ENCODE peak calls at places on chromosomes 12 and 14, in nine cellular contexts. One of them, this sample, is unnamed.

GRCh38 chr12:106090586-106091411 is 48.0 kb downstream of the NUAK1 start:
- DNase-seq in amygdala: no peak
- DNase-seq in effector CD4-positive, alpha-beta T cell: no peak
- DNase-seq in KG1: no peak
- DNase-seq in skeletal muscle cell: no peak
- DNase-seq in ovary: peak; percentile 36
- DNase-seq in naive thymus-derived CD4-positive, alpha-beta T cell: no peak
- DNase-seq in cardiac fibroblast: peak; percentile 68
- DNase-seq in GM04504: peak; percentile 70
- DNase-seq in this sample: peak; percentile 38

GRCh38 chr14:104096751-104097700 is 11.5 kb downstream of the ASPG start:
- DNase-seq in ovary: no peak
- DNase-seq in cardiac fibroblast: no peak
- DNase-seq in naive thymus-derived CD4-positive, alpha-beta T cell: no peak
- DNase-seq in skeletal muscle cell: no peak
- DNase-seq in KG1: no peak
- DNase-seq in GM04504: no peak
- DNase-seq in amygdala: no peak
- DNase-seq in effector CD4-positive, alpha-beta T cell: no peak
- DNase-seq in this sample: no peak

GRCh38 chr12:77685112-77685511 is 145.6 kb upstream of the NAV3 start:
- DNase-seq in effector CD4-positive, alpha-beta T cell: no peak
- DNase-seq in amygdala: no peak
- DNase-seq in ovary: peak; percentile 55
- DNase-seq in KG1: peak; percentile 64
- DNase-seq in cardiac fibroblast: peak; percentile 85
- DNase-seq in GM04504: peak; percentile 54
- DNase-seq in skeletal muscle cell: peak; percentile 54
- DNase-seq in naive thymus-derived CD4-positive, alpha-beta T cell: no peak
- DNase-seq in this sample: peak; percentile 84

GRCh38 chr12:26318661-26319068 is 123.3 kb downstream of the SSPN start:
- DNase-seq in GM04504: no peak
- DNase-seq in effector CD4-positive, alpha-beta T cell: no peak
- DNase-seq in KG1: no peak
- DNase-seq in ovary: peak; percentile 82
- DNase-seq in cardiac fibroblast: peak; percentile 84
- DNase-seq in amygdala: no peak
- DNase-seq in skeletal muscle cell: peak; percentile 78
- DNase-seq in naive thymus-derived CD4-positive, alpha-beta T cell: no peak
- DNase-seq in this sample: peak; percentile 61

GRCh38 chr12:85725991-85726390 is 110.2 kb downstream of the RASSF9 start:
- DNase-seq in naive thymus-derived CD4-positive, alpha-beta T cell: no peak
- DNase-seq in amygdala: no peak
- DNase-seq in GM04504: no peak
- DNase-seq in cardiac fibroblast: peak; percentile 35
- DNase-seq in KG1: no peak
- DNase-seq in ovary: no peak
- DNase-seq in skeletal muscle cell: no peak
- DNase-seq in effector CD4-positive, alpha-beta T cell: no peak
- DNase-seq in this sample: no peak

GRCh38 chr14:42715316-42715715 is 1108.6 kb downstream of the LRFN5 start:
- DNase-seq in skeletal muscle cell: no peak
- DNase-seq in cardiac fibroblast: peak; percentile 60
- DNase-seq in effector CD4-positive, alpha-beta T cell: no peak
- DNase-seq in KG1: no peak
- DNase-seq in ovary: no peak
- DNase-seq in naive thymus-derived CD4-positive, alpha-beta T cell: no peak
- DNase-seq in GM04504: no peak
- DNase-seq in amygdala: no peak
- DNase-seq in this sample: no peak

GRCh38 chr12:8987589-8988205 is 1.6 kb upstream of the KLRG1 start:
- DNase-seq in skeletal muscle cell: no peak
- DNase-seq in effector CD4-positive, alpha-beta T cell: no peak
- DNase-seq in naive thymus-derived CD4-positive, alpha-beta T cell: no peak
- DNase-seq in amygdala: no peak
- DNase-seq in cardiac fibroblast: no peak
- DNase-seq in GM04504: no peak
- DNase-seq in ovary: no peak
- DNase-seq in KG1: no peak
- DNase-seq in this sample: no peak

GRCh38 chr14:91835920-91836843 is 31.2 kb downstream of the TC2N start:
- DNase-seq in skeletal muscle cell: no peak
- DNase-seq in amygdala: no peak
- DNase-seq in KG1: no peak
- DNase-seq in GM04504: no peak
- DNase-seq in ovary: peak; percentile 71
- DNase-seq in naive thymus-derived CD4-positive, alpha-beta T cell: peak; percentile 78
- DNase-seq in effector CD4-positive, alpha-beta T cell: peak; percentile 91
- DNase-seq in cardiac fibroblast: no peak
- DNase-seq in this sample: peak; percentile 96

GRCh38 chr14:88168498-88169165 is 154.4 kb downstream of the KCNK10 start:
- DNase-seq in KG1: peak; percentile 26
- DNase-seq in effector CD4-positive, alpha-beta T cell: peak; percentile 24
- DNase-seq in GM04504: peak; percentile 7
- DNase-seq in ovary: no peak
- DNase-seq in skeletal muscle cell: no peak
- DNase-seq in amygdala: no peak
- DNase-seq in naive thymus-derived CD4-positive, alpha-beta T cell: peak; percentile 47
- DNase-seq in cardiac fibroblast: peak; percentile 56
- DNase-seq in this sample: peak; percentile 44

GRCh38 chr12:63893170-63893569 is 48.7 kb downstream of the SRGAP1 start:
- DNase-seq in cardiac fibroblast: no peak
- DNase-seq in GM04504: no peak
- DNase-seq in amygdala: no peak
- DNase-seq in skeletal muscle cell: no peak
- DNase-seq in naive thymus-derived CD4-positive, alpha-beta T cell: no peak
- DNase-seq in effector CD4-positive, alpha-beta T cell: no peak
- DNase-seq in KG1: no peak
- DNase-seq in ovary: no peak
- DNase-seq in this sample: no peak

GRCh38 chr12:40762072-40762471 is 69.8 kb downstream of the CNTN1 start:
- DNase-seq in skeletal muscle cell: no peak
- DNase-seq in amygdala: no peak
- DNase-seq in effector CD4-positive, alpha-beta T cell: no peak
- DNase-seq in GM04504: no peak
- DNase-seq in KG1: no peak
- DNase-seq in cardiac fibroblast: no peak
- DNase-seq in naive thymus-derived CD4-positive, alpha-beta T cell: no peak
- DNase-seq in ovary: no peak
- DNase-seq in this sample: no peak

GRCh38 chr14:51545396-51545795 is 106.3 kb upstream of the FRMD6 start:
- DNase-seq in KG1: no peak
- DNase-seq in cardiac fibroblast: no peak
- DNase-seq in effector CD4-positive, alpha-beta T cell: no peak
- DNase-seq in GM04504: no peak
- DNase-seq in naive thymus-derived CD4-positive, alpha-beta T cell: no peak
- DNase-seq in amygdala: no peak
- DNase-seq in skeletal muscle cell: no peak
- DNase-seq in ovary: no peak
- DNase-seq in this sample: no peak

GRCh38 chr12:89179983-89180382 is 172.3 kb downstream of the DUSP6 start:
- DNase-seq in GM04504: peak; percentile 84
- DNase-seq in effector CD4-positive, alpha-beta T cell: no peak
- DNase-seq in cardiac fibroblast: peak; percentile 95
- DNase-seq in skeletal muscle cell: peak; percentile 97
- DNase-seq in amygdala: no peak
- DNase-seq in ovary: no peak
- DNase-seq in KG1: no peak
- DNase-seq in naive thymus-derived CD4-positive, alpha-beta T cell: no peak
- DNase-seq in this sample: peak; percentile 30

GRCh38 chr12:63907561-63907960 is 63.1 kb downstream of the SRGAP1 start:
- DNase-seq in naive thymus-derived CD4-positive, alpha-beta T cell: no peak
- DNase-seq in amygdala: no peak
- DNase-seq in GM04504: no peak
- DNase-seq in skeletal muscle cell: no peak
- DNase-seq in effector CD4-positive, alpha-beta T cell: no peak
- DNase-seq in ovary: no peak
- DNase-seq in KG1: no peak
- DNase-seq in cardiac fibroblast: no peak
- DNase-seq in this sample: no peak

GRCh38 chr14:101224356-101225115 is 321.0 kb upstream of the RTL1 start:
- DNase-seq in amygdala: no peak
- DNase-seq in ovary: no peak
- DNase-seq in skeletal muscle cell: no peak
- DNase-seq in GM04504: no peak
- DNase-seq in effector CD4-positive, alpha-beta T cell: no peak
- DNase-seq in KG1: no peak
- DNase-seq in naive thymus-derived CD4-positive, alpha-beta T cell: peak; percentile 2
- DNase-seq in cardiac fibroblast: no peak
- DNase-seq in this sample: peak; percentile 51

GRCh38 chr14:81727243-81727642 is 193.6 kb upstream of the SEL1L start:
- DNase-seq in amygdala: no peak
- DNase-seq in KG1: no peak
- DNase-seq in ovary: no peak
- DNase-seq in GM04504: no peak
- DNase-seq in cardiac fibroblast: no peak
- DNase-seq in effector CD4-positive, alpha-beta T cell: no peak
- DNase-seq in skeletal muscle cell: no peak
- DNase-seq in naive thymus-derived CD4-positive, alpha-beta T cell: no peak
- DNase-seq in this sample: peak; percentile 68

GRCh38 chr14:91367173-91368171 is 50.1 kb downstream of the CCDC88C start:
- DNase-seq in KG1: no peak
- DNase-seq in skeletal muscle cell: no peak
- DNase-seq in naive thymus-derived CD4-positive, alpha-beta T cell: peak; percentile 40
- DNase-seq in cardiac fibroblast: peak; percentile 26
- DNase-seq in ovary: no peak
- DNase-seq in effector CD4-positive, alpha-beta T cell: peak; percentile 86
- DNase-seq in amygdala: no peak
- DNase-seq in GM04504: no peak
- DNase-seq in this sample: peak; percentile 34

GRCh38 chr12:1212529-1212928 is 221.5 kb downstream of the ERC1 start:
- DNase-seq in amygdala: no peak
- DNase-seq in cardiac fibroblast: no peak
- DNase-seq in ovary: no peak
- DNase-seq in effector CD4-positive, alpha-beta T cell: no peak
- DNase-seq in skeletal muscle cell: no peak
- DNase-seq in KG1: no peak
- DNase-seq in naive thymus-derived CD4-positive, alpha-beta T cell: no peak
- DNase-seq in GM04504: no peak
- DNase-seq in this sample: no peak

GRCh38 chr12:74999474-74999873 is 210.2 kb downstream of the KCNC2 start:
- DNase-seq in amygdala: no peak
- DNase-seq in naive thymus-derived CD4-positive, alpha-beta T cell: no peak
- DNase-seq in effector CD4-positive, alpha-beta T cell: no peak
- DNase-seq in skeletal muscle cell: no peak
- DNase-seq in cardiac fibroblast: no peak
- DNase-seq in ovary: no peak
- DNase-seq in GM04504: no peak
- DNase-seq in KG1: no peak
- DNase-seq in this sample: no peak

GRCh38 chr12:103530352-103530751 is 34.6 kb upstream of the C12orf42 start:
- DNase-seq in naive thymus-derived CD4-positive, alpha-beta T cell: no peak
- DNase-seq in KG1: no peak
- DNase-seq in skeletal muscle cell: no peak
- DNase-seq in ovary: no peak
- DNase-seq in GM04504: no peak
- DNase-seq in cardiac fibroblast: no peak
- DNase-seq in amygdala: no peak
- DNase-seq in effector CD4-positive, alpha-beta T cell: no peak
- DNase-seq in this sample: no peak

GRCh38 chr14:92458959-92459478 is 54.6 kb upstream of the RIN3 start:
- DNase-seq in cardiac fibroblast: no peak
- DNase-seq in GM04504: no peak
- DNase-seq in skeletal muscle cell: no peak
- DNase-seq in naive thymus-derived CD4-positive, alpha-beta T cell: no peak
- DNase-seq in effector CD4-positive, alpha-beta T cell: no peak
- DNase-seq in amygdala: no peak
- DNase-seq in ovary: no peak
- DNase-seq in KG1: no peak
- DNase-seq in this sample: no peak

GRCh38 chr14:100533647-100534485 is 53.4 kb downstream of the BEGAIN start:
- DNase-seq in ovary: peak; percentile 33
- DNase-seq in cardiac fibroblast: peak; percentile 23
- DNase-seq in amygdala: no peak
- DNase-seq in GM04504: no peak
- DNase-seq in KG1: no peak
- DNase-seq in naive thymus-derived CD4-positive, alpha-beta T cell: peak; percentile 21
- DNase-seq in skeletal muscle cell: no peak
- DNase-seq in effector CD4-positive, alpha-beta T cell: no peak
- DNase-seq in this sample: no peak

GRCh38 chr12:26629864-26630263 is 203.1 kb downstream of the ITPR2 start:
- DNase-seq in amygdala: no peak
- DNase-seq in cardiac fibroblast: peak; percentile 52
- DNase-seq in effector CD4-positive, alpha-beta T cell: no peak
- DNase-seq in ovary: no peak
- DNase-seq in GM04504: no peak
- DNase-seq in skeletal muscle cell: no peak
- DNase-seq in naive thymus-derived CD4-positive, alpha-beta T cell: no peak
- DNase-seq in KG1: no peak
- DNase-seq in this sample: no peak

GRCh38 chr14:36268957-36269734 is 51.3 kb downstream of the MBIP start:
- DNase-seq in KG1: no peak
- DNase-seq in effector CD4-positive, alpha-beta T cell: no peak
- DNase-seq in amygdala: no peak
- DNase-seq in cardiac fibroblast: no peak
- DNase-seq in naive thymus-derived CD4-positive, alpha-beta T cell: no peak
- DNase-seq in GM04504: no peak
- DNase-seq in ovary: no peak
- DNase-seq in skeletal muscle cell: no peak
- DNase-seq in this sample: no peak

GRCh38 chr14:70663707-70664179 is 22.0 kb downstream of the TTC9 start:
- DNase-seq in amygdala: no peak
- DNase-seq in KG1: no peak
- DNase-seq in naive thymus-derived CD4-positive, alpha-beta T cell: no peak
- DNase-seq in ovary: no peak
- DNase-seq in effector CD4-positive, alpha-beta T cell: no peak
- DNase-seq in skeletal muscle cell: no peak
- DNase-seq in GM04504: no peak
- DNase-seq in cardiac fibroblast: no peak
- DNase-seq in this sample: no peak

GRCh38 chr12:53381739-53382630 is 2.0 kb downstream of the SP1 start:
- DNase-seq in ovary: no peak
- DNase-seq in GM04504: no peak
- DNase-seq in cardiac fibroblast: peak; percentile 83
- DNase-seq in skeletal muscle cell: no peak
- DNase-seq in naive thymus-derived CD4-positive, alpha-beta T cell: peak; percentile 41
- DNase-seq in effector CD4-positive, alpha-beta T cell: peak; percentile 23
- DNase-seq in KG1: no peak
- DNase-seq in amygdala: no peak
- DNase-seq in this sample: peak; percentile 54

GRCh38 chr12:112007945-112008344 is 5.0 kb downstream of the TMEM116 start:
- DNase-seq in amygdala: no peak
- DNase-seq in ovary: no peak
- DNase-seq in cardiac fibroblast: no peak
- DNase-seq in effector CD4-positive, alpha-beta T cell: no peak
- DNase-seq in naive thymus-derived CD4-positive, alpha-beta T cell: no peak
- DNase-seq in GM04504: no peak
- DNase-seq in KG1: no peak
- DNase-seq in skeletal muscle cell: no peak
- DNase-seq in this sample: no peak

GRCh38 chr12:113097716-113098427 is 37.7 kb downstream of the RASAL1 start:
- DNase-seq in amygdala: peak; percentile 66
- DNase-seq in cardiac fibroblast: peak; percentile 51
- DNase-seq in KG1: no peak
- DNase-seq in GM04504: no peak
- DNase-seq in naive thymus-derived CD4-positive, alpha-beta T cell: no peak
- DNase-seq in skeletal muscle cell: no peak
- DNase-seq in effector CD4-positive, alpha-beta T cell: no peak
- DNase-seq in ovary: no peak
- DNase-seq in this sample: no peak

GRCh38 chr14:104393898-104394605 is 185.5 kb upstream of the C14orf180 start:
- DNase-seq in cardiac fibroblast: peak; percentile 19
- DNase-seq in amygdala: no peak
- DNase-seq in naive thymus-derived CD4-positive, alpha-beta T cell: peak; percentile 34
- DNase-seq in skeletal muscle cell: no peak
- DNase-seq in GM04504: no peak
- DNase-seq in effector CD4-positive, alpha-beta T cell: peak; percentile 62
- DNase-seq in ovary: no peak
- DNase-seq in KG1: peak; percentile 89
- DNase-seq in this sample: peak; percentile 71

GRCh38 chr14:80946187-80946586 is 4.6 kb upstream of the CEP128 start:
- DNase-seq in ovary: no peak
- DNase-seq in naive thymus-derived CD4-positive, alpha-beta T cell: no peak
- DNase-seq in amygdala: no peak
- DNase-seq in GM04504: no peak
- DNase-seq in KG1: no peak
- DNase-seq in effector CD4-positive, alpha-beta T cell: no peak
- DNase-seq in skeletal muscle cell: no peak
- DNase-seq in cardiac fibroblast: no peak
- DNase-seq in this sample: no peak

GRCh38 chr14:80776657-80777056 is 164.9 kb downstream of the CEP128 start:
- DNase-seq in skeletal muscle cell: no peak
- DNase-seq in ovary: no peak
- DNase-seq in effector CD4-positive, alpha-beta T cell: no peak
- DNase-seq in KG1: no peak
- DNase-seq in amygdala: no peak
- DNase-seq in GM04504: no peak
- DNase-seq in cardiac fibroblast: no peak
- DNase-seq in naive thymus-derived CD4-positive, alpha-beta T cell: no peak
- DNase-seq in this sample: no peak

This sample was measured in hepatocyte.